ENCODE peak calls at places on chromosome 13, in seven cellular contexts. One of them, this sample, is unnamed.

GRCh38 chr13:81762449-81762848 is 1421.5 kb upstream of the SPRY2 start:
- DNase-seq in heart left ventricle: no peak
- DNase-seq in stimulated activated CD4-positive, alpha-beta T cell treated with anti-CD3 and anti-CD28 coated beads, Interleukin-4, amount 100 ng/mL, for 1 hour: no peak
- DNase-seq in mucosa of gallbladder: no peak
- DNase-seq in fibroblast of pulmonary artery: no peak
- DNase-seq in cerebellar nuclear complex: no peak
- DNase-seq in effector memory CD4-positive, alpha-beta T cell: no peak
- DNase-seq in this sample: no peak

GRCh38 chr13:87042946-87043345 is 628.2 kb upstream of the SLITRK5 start:
- DNase-seq in fibroblast of pulmonary artery: no peak
- DNase-seq in mucosa of gallbladder: no peak
- DNase-seq in heart left ventricle: no peak
- DNase-seq in stimulated activated CD4-positive, alpha-beta T cell treated with anti-CD3 and anti-CD28 coated beads, Interleukin-4, amount 100 ng/mL, for 1 hour: no peak
- DNase-seq in effector memory CD4-positive, alpha-beta T cell: no peak
- DNase-seq in cerebellar nuclear complex: no peak
- DNase-seq in this sample: no peak

GRCh38 chr13:70203661-70204229 is 95.5 kb upstream of the KLHL1 start:
- DNase-seq in mucosa of gallbladder: no peak
- DNase-seq in cerebellar nuclear complex: no peak
- DNase-seq in heart left ventricle: no peak
- DNase-seq in effector memory CD4-positive, alpha-beta T cell: no peak
- DNase-seq in stimulated activated CD4-positive, alpha-beta T cell treated with anti-CD3 and anti-CD28 coated beads, Interleukin-4, amount 100 ng/mL, for 1 hour: no peak
- DNase-seq in fibroblast of pulmonary artery: no peak
- DNase-seq in this sample: no peak

GRCh38 chr13:19601749-19602725 is 31.4 kb upstream of the MPHOSPH8 start:
- DNase-seq in cerebellar nuclear complex: no peak
- DNase-seq in mucosa of gallbladder: no peak
- DNase-seq in heart left ventricle: peak; percentile 20
- DNase-seq in stimulated activated CD4-positive, alpha-beta T cell treated with anti-CD3 and anti-CD28 coated beads, Interleukin-4, amount 100 ng/mL, for 1 hour: peak; percentile 45
- DNase-seq in fibroblast of pulmonary artery: peak; percentile 41
- DNase-seq in effector memory CD4-positive, alpha-beta T cell: no peak
- DNase-seq in this sample: peak; percentile 63

GRCh38 chr13:52862358-52863206 is 14.1 kb upstream of the PCDH8 start:
- DNase-seq in effector memory CD4-positive, alpha-beta T cell: no peak
- DNase-seq in cerebellar nuclear complex: no peak
- DNase-seq in mucosa of gallbladder: no peak
- DNase-seq in stimulated activated CD4-positive, alpha-beta T cell treated with anti-CD3 and anti-CD28 coated beads, Interleukin-4, amount 100 ng/mL, for 1 hour: no peak
- DNase-seq in fibroblast of pulmonary artery: peak; percentile 2
- DNase-seq in heart left ventricle: no peak
- DNase-seq in this sample: peak; percentile 36

GRCh38 chr13:94711561-94712286 is 621 bp downstream of the SOX21 start:
- DNase-seq in mucosa of gallbladder: no peak
- DNase-seq in cerebellar nuclear complex: no peak
- DNase-seq in stimulated activated CD4-positive, alpha-beta T cell treated with anti-CD3 and anti-CD28 coated beads, Interleukin-4, amount 100 ng/mL, for 1 hour: no peak
- DNase-seq in effector memory CD4-positive, alpha-beta T cell: no peak
- DNase-seq in fibroblast of pulmonary artery: peak; percentile 23
- DNase-seq in heart left ventricle: no peak
- DNase-seq in this sample: peak; percentile 48

GRCh38 chr13:57624565-57625435 is 6.7 kb upstream of the PCDH17 start:
- DNase-seq in effector memory CD4-positive, alpha-beta T cell: no peak
- DNase-seq in stimulated activated CD4-positive, alpha-beta T cell treated with anti-CD3 and anti-CD28 coated beads, Interleukin-4, amount 100 ng/mL, for 1 hour: no peak
- DNase-seq in cerebellar nuclear complex: no peak
- DNase-seq in mucosa of gallbladder: peak; percentile 56
- DNase-seq in fibroblast of pulmonary artery: peak; percentile 76
- DNase-seq in heart left ventricle: peak; percentile 23
- DNase-seq in this sample: peak; percentile 7

GRCh38 chr13:52377898-52378297 is 28.1 kb downstream of the THSD1 start:
- DNase-seq in fibroblast of pulmonary artery: no peak
- DNase-seq in stimulated activated CD4-positive, alpha-beta T cell treated with anti-CD3 and anti-CD28 coated beads, Interleukin-4, amount 100 ng/mL, for 1 hour: no peak
- DNase-seq in heart left ventricle: no peak
- DNase-seq in mucosa of gallbladder: no peak
- DNase-seq in cerebellar nuclear complex: no peak
- DNase-seq in effector memory CD4-positive, alpha-beta T cell: no peak
- DNase-seq in this sample: no peak

GRCh38 chr13:71867101-71867814 is at the start of gene DACH1:
- DNase-seq in mucosa of gallbladder: peak; percentile 89
- DNase-seq in stimulated activated CD4-positive, alpha-beta T cell treated with anti-CD3 and anti-CD28 coated beads, Interleukin-4, amount 100 ng/mL, for 1 hour: peak; percentile 4
- DNase-seq in cerebellar nuclear complex: no peak
- DNase-seq in fibroblast of pulmonary artery: peak; percentile 68
- DNase-seq in heart left ventricle: peak; percentile 70
- DNase-seq in effector memory CD4-positive, alpha-beta T cell: no peak
- DNase-seq in this sample: peak; percentile 56

GRCh38 chr13:73880365-73880764 is 253.8 kb downstream of the KLF12 start:
- DNase-seq in stimulated activated CD4-positive, alpha-beta T cell treated with anti-CD3 and anti-CD28 coated beads, Interleukin-4, amount 100 ng/mL, for 1 hour: no peak
- DNase-seq in heart left ventricle: no peak
- DNase-seq in cerebellar nuclear complex: no peak
- DNase-seq in fibroblast of pulmonary artery: peak; percentile 22
- DNase-seq in mucosa of gallbladder: no peak
- DNase-seq in effector memory CD4-positive, alpha-beta T cell: no peak
- DNase-seq in this sample: no peak

GRCh38 chr13:75635621-75636338 is at the start of gene LMO7:
- DNase-seq in heart left ventricle: peak; percentile 62
- DNase-seq in mucosa of gallbladder: peak; percentile 42
- DNase-seq in effector memory CD4-positive, alpha-beta T cell: peak; percentile 53
- DNase-seq in cerebellar nuclear complex: no peak
- DNase-seq in fibroblast of pulmonary artery: peak; percentile 49
- DNase-seq in stimulated activated CD4-positive, alpha-beta T cell treated with anti-CD3 and anti-CD28 coated beads, Interleukin-4, amount 100 ng/mL, for 1 hour: peak; percentile 40
- DNase-seq in this sample: peak; percentile 15

GRCh38 chr13:41577437-41577836 is 120.1 kb downstream of the RGCC start:
- DNase-seq in fibroblast of pulmonary artery: peak; percentile 72
- DNase-seq in heart left ventricle: no peak
- DNase-seq in effector memory CD4-positive, alpha-beta T cell: no peak
- DNase-seq in mucosa of gallbladder: no peak
- DNase-seq in cerebellar nuclear complex: no peak
- DNase-seq in stimulated activated CD4-positive, alpha-beta T cell treated with anti-CD3 and anti-CD28 coated beads, Interleukin-4, amount 100 ng/mL, for 1 hour: no peak
- DNase-seq in this sample: no peak

GRCh38 chr13:46728777-46729176 is 68.2 kb downstream of the ESD start:
- DNase-seq in stimulated activated CD4-positive, alpha-beta T cell treated with anti-CD3 and anti-CD28 coated beads, Interleukin-4, amount 100 ng/mL, for 1 hour: no peak
- DNase-seq in cerebellar nuclear complex: no peak
- DNase-seq in mucosa of gallbladder: no peak
- DNase-seq in heart left ventricle: no peak
- DNase-seq in effector memory CD4-positive, alpha-beta T cell: no peak
- DNase-seq in fibroblast of pulmonary artery: peak; percentile 12
- DNase-seq in this sample: peak; percentile 17

GRCh38 chr13:39040206-39040605 is 1.9 kb downstream of the NHLRC3 start:
- DNase-seq in effector memory CD4-positive, alpha-beta T cell: no peak
- DNase-seq in heart left ventricle: no peak
- DNase-seq in mucosa of gallbladder: no peak
- DNase-seq in fibroblast of pulmonary artery: peak; percentile 28
- DNase-seq in cerebellar nuclear complex: no peak
- DNase-seq in stimulated activated CD4-positive, alpha-beta T cell treated with anti-CD3 and anti-CD28 coated beads, Interleukin-4, amount 100 ng/mL, for 1 hour: no peak
- DNase-seq in this sample: no peak

GRCh38 chr13:46817081-46817480 is 20.1 kb upstream of the ESD start:
- DNase-seq in heart left ventricle: no peak
- DNase-seq in mucosa of gallbladder: no peak
- DNase-seq in cerebellar nuclear complex: no peak
- DNase-seq in stimulated activated CD4-positive, alpha-beta T cell treated with anti-CD3 and anti-CD28 coated beads, Interleukin-4, amount 100 ng/mL, for 1 hour: no peak
- DNase-seq in effector memory CD4-positive, alpha-beta T cell: no peak
- DNase-seq in fibroblast of pulmonary artery: peak; percentile 82
- DNase-seq in this sample: no peak

GRCh38 chr13:25330541-25330940 is 29.1 kb downstream of the NUP58 start:
- DNase-seq in heart left ventricle: no peak
- DNase-seq in stimulated activated CD4-positive, alpha-beta T cell treated with anti-CD3 and anti-CD28 coated beads, Interleukin-4, amount 100 ng/mL, for 1 hour: no peak
- DNase-seq in cerebellar nuclear complex: no peak
- DNase-seq in fibroblast of pulmonary artery: peak; percentile 19
- DNase-seq in mucosa of gallbladder: no peak
- DNase-seq in effector memory CD4-positive, alpha-beta T cell: no peak
- DNase-seq in this sample: no peak

GRCh38 chr13:113879506-113880360 is 15.9 kb upstream of the GAS6 start:
- DNase-seq in heart left ventricle: no peak
- DNase-seq in fibroblast of pulmonary artery: no peak
- DNase-seq in cerebellar nuclear complex: no peak
- DNase-seq in effector memory CD4-positive, alpha-beta T cell: no peak
- DNase-seq in stimulated activated CD4-positive, alpha-beta T cell treated with anti-CD3 and anti-CD28 coated beads, Interleukin-4, amount 100 ng/mL, for 1 hour: no peak
- DNase-seq in mucosa of gallbladder: no peak
- DNase-seq in this sample: no peak

GRCh38 chr13:60267498-60268202 is 103.9 kb upstream of the DIAPH3 start:
- DNase-seq in fibroblast of pulmonary artery: peak; percentile 2
- DNase-seq in stimulated activated CD4-positive, alpha-beta T cell treated with anti-CD3 and anti-CD28 coated beads, Interleukin-4, amount 100 ng/mL, for 1 hour: no peak
- DNase-seq in mucosa of gallbladder: peak; percentile 15
- DNase-seq in effector memory CD4-positive, alpha-beta T cell: no peak
- DNase-seq in cerebellar nuclear complex: no peak
- DNase-seq in heart left ventricle: no peak
- DNase-seq in this sample: peak; percentile 62